ENCODE peak calls at places on chromosomes 3 and 15, in six cellular contexts. Y is fibroblast of pulmonary artery, D is suprapubic skin, T is stomach, M is psoas muscle, E is GM23248. J is an unnamed sample.

GRCh38 chr15:100520132-100520921 is 8.4 kb downstream of the CERS3 start:
- DNase-seq in Y (no peak), E (no peak), D (no peak), T (no peak), M (no peak), J (no peak)

GRCh38 chr3:24470277-24470676 is 24.4 kb downstream of the THRB start:
- DNase-seq in M (no peak), Y (no peak), T (no peak), D (no peak), E (no peak), J (no peak)

GRCh38 chr3:119221779-119222320 is 18.8 kb downstream of the B4GALT4 start:
- DNase-seq in D (no peak), E (peak; percentile 84), M (no peak), Y (no peak), T (no peak), J (no peak)

GRCh38 chr3:32780735-32781210 is 37.0 kb upstream of the TRIM71 start:
- DNase-seq in T (peak; percentile 50), D (peak; percentile 57), E (peak; percentile 48), M (peak; percentile 16), Y (peak; percentile 43), J (no peak)

GRCh38 chr3:33826206-33826605 is 27.8 kb downstream of the PDCD6IP start:
- DNase-seq in M (no peak), E (peak; percentile 35), D (no peak), T (no peak), Y (no peak), J (no peak)

GRCh38 chr15:67225336-67225735 is 29.1 kb downstream of the AAGAB start:
- DNase-seq in E (peak; percentile 86), T (no peak), D (no peak), Y (peak; percentile 73), M (no peak), J (no peak)

GRCh38 chr3:177642482-177643163 is 445.3 kb upstream of the TBL1XR1 start:
- DNase-seq in T (no peak), E (no peak), D (no peak), Y (no peak), M (no peak), J (no peak)

GRCh38 chr3:87069963-87070362 is 79.0 kb upstream of the VGLL3 start:
- DNase-seq in Y (no peak), M (no peak), T (no peak), E (no peak), D (no peak), J (no peak)

GRCh38 chr15:39135989-39136388 is 444.9 kb upstream of the THBS1 start:
- DNase-seq in Y (peak; percentile 78), D (no peak), M (no peak), T (no peak), E (peak; percentile 94), J (no peak)

GRCh38 chr15:39300451-39301153 is 280.3 kb upstream of the THBS1 start:
- DNase-seq in T (no peak), D (no peak), Y (peak; percentile 73), E (peak; percentile 83), M (no peak), J (no peak)

GRCh38 chr3:50515565-50516047 is 12.2 kb upstream of the CACNA2D2 start:
- DNase-seq in Y (peak; percentile 7), M (peak; percentile 31), D (no peak), T (no peak), E (no peak), J (no peak)

GRCh38 chr15:64438653-64439447 is 21.5 kb upstream of the ZNF609 start:
- DNase-seq in E (no peak), D (no peak), T (no peak), M (no peak), Y (no peak), J (no peak)

GRCh38 chr3:5136211-5136610 is 14.1 kb downstream of the ARL8B start:
- DNase-seq in M (no peak), Y (no peak), E (no peak), T (no peak), D (no peak), J (no peak)

GRCh38 chr15:25737218-25737643 is 125.9 kb downstream of the ATP10A start:
- DNase-seq in E (peak; percentile 15), D (no peak), Y (no peak), T (no peak), M (no peak), J (no peak)

GRCh38 chr15:89179966-89180875 is 41.2 kb downstream of the RLBP1 start:
- DNase-seq in T (no peak), E (no peak), M (no peak), Y (peak; percentile 20), D (no peak), J (no peak)

GRCh38 chr3:46410669-46411068 is 3.6 kb downstream of the CCRL2 start:
- DNase-seq in T (no peak), M (no peak), Y (no peak), D (no peak), E (no peak), J (no peak)

GRCh38 chr15:77409259-77410156 is 10.4 kb downstream of the PEAK1 start:
- DNase-seq in D (no peak), Y (no peak), T (no peak), M (no peak), E (no peak), J (peak; percentile 52)

GRCh38 chr3:57555738-57556458 is at the start of gene PDE12:
- DNase-seq in M (peak; percentile 87), Y (peak; percentile 91), T (peak; percentile 86), D (peak; percentile 92), E (peak; percentile 96), J (peak; percentile 82)

GRCh38 chr3:73600293-73600938 is 24.3 kb downstream of the PDZRN3 start:
- DNase-seq in M (no peak), T (no peak), Y (peak; percentile 97), D (no peak), E (peak; percentile 76), J (no peak)

GRCh38 chr3:135862361-135862760 is 103.2 kb upstream of the PPP2R3A start:
- DNase-seq in T (no peak), E (peak; percentile 52), D (no peak), M (no peak), Y (no peak), J (no peak)

GRCh38 chr15:32687556-32687955 is 30.2 kb upstream of the GREM1 start:
- DNase-seq in D (no peak), E (peak; percentile 84), M (no peak), Y (peak; percentile 44), T (no peak), J (no peak)

GRCh38 chr3:190009621-190010020 is 111.1 kb downstream of the P3H2 start:
- DNase-seq in T (no peak), E (no peak), M (no peak), Y (no peak), D (no peak), J (no peak)

GRCh38 chr3:129211772-129212171 is 28.1 kb upstream of the CNBP start:
- DNase-seq in M (peak; percentile 72), Y (peak; percentile 85), T (peak; percentile 86), D (peak; percentile 79), E (peak; percentile 92), J (no peak)

GRCh38 chr3:14925729-14926591 is 21.4 kb upstream of the NR2C2 start:
- DNase-seq in D (peak; percentile 40), M (no peak), E (peak; percentile 72), Y (peak; percentile 82), T (no peak), J (peak; percentile 26)

GRCh38 chr3:15161113-15161512 is 44.9 kb upstream of the CAPN7 start:
- DNase-seq in E (peak; percentile 28), T (no peak), M (no peak), D (no peak), Y (no peak), J (no peak)

GRCh38 chr3:149131594-149131993 is 2.2 kb downstream of the HPS3 start:
- DNase-seq in M (no peak), Y (no peak), E (peak; percentile 13), T (no peak), D (no peak), J (no peak)

GRCh38 chr15:97931314-97931713 is 29.2 kb upstream of the ARRDC4 start:
- DNase-seq in D (no peak), T (no peak), Y (no peak), M (no peak), E (no peak), J (no peak)

DNA sequence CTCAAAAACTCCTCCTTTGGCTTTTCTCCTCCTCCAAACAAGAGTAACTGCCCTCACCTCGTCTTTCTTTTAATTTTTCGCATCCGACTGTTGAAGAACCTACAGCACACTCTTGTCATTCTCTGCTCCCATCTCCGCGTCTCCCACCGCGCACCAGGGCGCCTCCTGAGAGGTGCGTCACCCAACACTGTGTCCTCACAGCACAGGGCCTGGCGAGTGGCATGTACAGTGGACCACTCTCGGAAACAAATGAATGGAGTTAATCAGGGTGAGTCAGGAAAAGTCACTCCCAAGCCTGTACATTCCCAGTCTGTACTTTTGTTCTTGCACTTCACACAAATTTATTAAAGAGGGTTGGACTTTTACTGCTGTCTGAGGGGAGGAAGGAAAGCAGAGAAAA is 564 bp downstream of the COL6A6 start:
- DNase-seq in E (peak; percentile 62), M (no peak), Y (peak; percentile 1), D (no peak), T (no peak), J (no peak)
- H3K4me3 ChIP-seq in E (peak overlapping the region; percentile 54), M (peak overlapping the region; percentile 38), Y (no peak overlapping the region), D (peak overlapping the region; percentile 22), T (peak overlapping the region; percentile 25), J (no peak overlapping the region)

GRCh38 chr3:100709840-100710235 is 544 bp downstream of the TFG start:
- DNase-seq in D (no peak), E (peak; percentile 75), M (peak; percentile 48), T (no peak), Y (peak; percentile 40), J (no peak)
- H3K4me3 ChIP-seq in D (peak overlapping the region; percentile 73), E (peak overlapping the region; percentile 94), M (peak overlapping the region; percentile 90), T (peak overlapping the region; percentile 86), Y (peak overlapping the region; percentile 74), J (peak overlapping the region; percentile 79)

GRCh38 chr3:72203105-72203504 is 418.2 kb upstream of the PROK2 start:
- DNase-seq in M (no peak), D (no peak), E (no peak), Y (no peak), T (no peak), J (no peak)

GRCh38 chr3:72195895-72196294 is 410.9 kb upstream of the PROK2 start:
- DNase-seq in T (no peak), M (no peak), E (no peak), Y (no peak), D (no peak), J (no peak)

GRCh38 chr3:72196377-72196929 is 411.5 kb upstream of the PROK2 start:
- DNase-seq in E (no peak), D (no peak), Y (no peak), T (no peak), M (no peak), J (no peak)

GRCh38 chr3:72200332-72200731 is 415.4 kb upstream of the PROK2 start:
- DNase-seq in D (no peak), M (no peak), E (no peak), Y (no peak), T (no peak), J (no peak)

GRCh38 chr3:72199530-72199929 is 414.6 kb upstream of the PROK2 start:
- DNase-seq in Y (no peak), D (no peak), T (no peak), M (no peak), E (no peak), J (no peak)
- H3K4me3 ChIP-seq in Y (no peak overlapping the region), D (no peak overlapping the region), T (no peak overlapping the region), M (no peak overlapping the region), E (no peak overlapping the region), J (no peak overlapping the region)

DNA sequence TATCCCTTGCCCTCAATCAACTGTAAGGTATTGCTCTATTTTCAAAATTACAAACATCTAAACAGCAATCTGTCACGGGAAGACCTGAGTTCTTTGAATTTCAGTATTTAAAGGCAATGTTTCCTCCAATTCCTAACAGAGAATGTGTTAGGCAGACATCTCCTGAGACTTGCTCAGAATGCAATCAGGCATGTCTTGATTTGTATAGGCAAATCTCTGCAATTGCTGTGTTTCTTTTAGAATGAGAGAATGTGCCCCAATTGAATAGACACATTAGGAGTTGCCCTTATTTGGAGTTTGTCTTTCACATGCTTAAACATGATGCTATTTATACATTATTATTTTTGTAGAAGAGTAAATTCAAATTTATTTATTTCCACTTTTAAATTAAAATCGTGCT is 205.7 kb downstream of the CADM2 start:
- DNase-seq in E (no peak), M (no peak), Y (no peak), T (no peak), D (no peak), J (no peak)
- H3K4me3 ChIP-seq in E (no peak overlapping the region), M (no peak overlapping the region), Y (no peak overlapping the region), T (no peak overlapping the region), D (no peak overlapping the region), J (no peak overlapping the region)

J was measured in GM12864.